ENCODE peak calls at places on chromosomes 4 and X, in four cellular contexts. U is K562, P is SK-N-SH, W is HepG2. J is an unnamed sample.
A peak's percentile ranks its signal among the peaks of the same experiment; 100 is the strongest.

GRCh38 chr4:98421106-98421505 is 159.9 kb downstream of the RAP1GDS1 start:
- DNase-seq in U (no peak), P (no peak), W (no peak), J (peak; percentile 77)

GRCh38 chr4:152943673-152944072 is 7.5 kb downstream of the FHDC1 start:
- DNase-seq in U (no peak), P (no peak), W (no peak), J (peak; percentile 44)

GRCh38 chrX:68504237-68504636 is 5.4 kb downstream of the YIPF6 start:
- DNase-seq in U (no peak), P (no peak), W (no peak), J (peak; percentile 93)

GRCh38 chr4:188887905-188888304 is 748.7 kb downstream of the TRIML1 start:
- DNase-seq in U (no peak), P (no peak), W (no peak), J (no peak)

GRCh38 chrX:131910565-131910964 is 112.5 kb upstream of the STK26 start:
- DNase-seq in U (no peak), P (peak; percentile 25), W (no peak), J (no peak)

GRCh38 chr4:3135155-3136011 is 60.9 kb downstream of the HTT start:
- DNase-seq in U (no peak), P (no peak), W (peak; percentile 45), J (no peak)

GRCh38 chr4:61831987-61832386 is 631.9 kb downstream of the ADGRL3 start:
- DNase-seq in U (no peak), P (no peak), W (no peak), J (no peak)

GRCh38 chr4:123706961-123707360 is 310.4 kb downstream of the SPRY1 start:
- DNase-seq in U (no peak), P (no peak), W (no peak), J (no peak)

GRCh38 chr4:78369691-78370090 is 181.9 kb upstream of the ANXA3 start:
- DNase-seq in U (no peak), P (no peak), W (no peak), J (no peak)

GRCh38 chr4:62871057-62871456 is 1538.2 kb downstream of the TECRL start:
- DNase-seq in U (no peak), P (no peak), W (no peak), J (no peak)

GRCh38 chr4:41410049-41410448 is 127.9 kb upstream of the LIMCH1 start:
- DNase-seq in U (no peak), P (no peak), W (no peak), J (peak; percentile 6)

GRCh38 chr4:11614426-11614825 is 185.7 kb upstream of the HS3ST1 start:
- DNase-seq in U (no peak), P (no peak), W (no peak), J (peak; percentile 37)

GRCh38 chrX:2549874-2550273 is 49.1 kb upstream of the DHRSX start:
- DNase-seq in U (no peak), P (no peak), W (no peak), J (no peak)

GRCh38 chr4:112125416-112125815 is 19.8 kb upstream of the FAM241A start:
- DNase-seq in U (no peak), P (no peak), W (no peak), J (no peak)

GRCh38 chrX:16963216-16963615 is 16.8 kb downstream of the REPS2 start:
- DNase-seq in U (no peak), P (no peak), W (no peak), J (no peak)

GRCh38 chr4:29970626-29971025 is 749.5 kb upstream of the PCDH7 start:
- DNase-seq in U (no peak), P (no peak), W (no peak), J (no peak)

GRCh38 chr4:29966386-29966785 is 753.8 kb upstream of the PCDH7 start:
- DNase-seq in U (no peak), P (no peak), W (no peak), J (no peak)

GRCh38 chr4:29972121-29972520 is 748.0 kb upstream of the PCDH7 start:
- DNase-seq in U (no peak), P (no peak), W (no peak), J (peak; percentile 44)
- TF ChIP-seq MXI1 in U (no peak), P (no peak), W (no peak), J (no peak)

GRCh38 chrX:74656079-74656745 is 41.8 kb upstream of the RLIM start:
- DNase-seq in U (no peak), P (no peak), W (no peak), J (peak; percentile 27)
- TF ChIP-seq MXI1 in U (no peak), P (no peak), W (no peak), J (no peak)

DNA sequence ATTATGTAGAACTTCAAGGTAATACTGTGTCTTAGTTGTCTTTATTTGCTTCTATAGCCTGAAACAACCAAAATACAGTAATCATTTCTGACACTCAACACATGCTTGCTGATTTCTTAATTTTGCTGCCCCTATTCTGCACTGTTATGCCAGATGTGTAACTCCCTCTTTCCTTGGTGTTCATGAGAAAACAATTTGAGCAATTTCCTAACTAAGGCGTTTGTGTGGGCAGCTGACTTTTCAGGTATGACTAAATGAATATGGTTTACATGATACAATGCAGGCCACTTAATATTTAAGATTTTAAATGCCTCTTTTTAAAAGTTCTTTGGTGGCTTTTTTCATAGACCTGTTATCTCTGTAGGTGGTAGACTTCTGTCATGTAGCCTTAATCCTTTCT is 46.1 kb upstream of the CENPE start:
- DNase-seq in U (no peak), P (no peak), W (no peak), J (no peak)
- TF ChIP-seq MXI1 in U (no peak), P (no peak), W (no peak), J (no peak)

GRCh38 chr4:135192746-135193535 is 991.4 kb upstream of the PABPC4L start:
- DNase-seq in U (no peak), P (no peak), W (no peak), J (peak; percentile 7)
- TF ChIP-seq MXI1 in U (no peak), P (no peak), W (no peak), J (no peak)

GRCh38 chr4:86218721-86219481 is 141.0 kb downstream of the MAPK10 start:
- DNase-seq in U (no peak), P (peak; percentile 40), W (no peak), J (peak; percentile 53)

GRCh38 chr4:86223472-86223871 is 136.4 kb downstream of the MAPK10 start:
- DNase-seq in U (peak; percentile 27), P (peak; percentile 11), W (peak; percentile 38), J (peak; percentile 13)

GRCh38 chr4:86221076-86221475 is 138.8 kb downstream of the MAPK10 start:
- DNase-seq in U (no peak), P (no peak), W (no peak), J (no peak)

DNA sequence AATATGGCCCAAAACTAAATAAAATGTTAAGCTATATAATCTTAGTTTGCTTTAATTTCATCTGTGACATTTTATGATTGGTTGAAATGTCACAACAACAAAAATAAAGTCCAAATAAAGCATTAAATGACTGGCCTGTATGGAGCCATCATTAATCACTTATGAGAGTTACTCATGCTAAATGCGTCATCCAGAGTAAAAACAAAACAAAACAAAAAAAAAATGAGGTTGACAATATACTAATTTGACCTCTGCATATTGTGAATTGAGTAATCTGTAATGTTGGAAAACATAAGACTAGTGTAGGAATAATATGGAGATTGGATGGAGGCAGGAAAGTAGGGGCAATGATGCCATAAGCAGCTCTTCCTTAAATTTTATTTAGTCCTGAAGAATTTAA is 139.7 kb downstream of the MAPK10 start:
- DNase-seq in U (no peak), P (no peak), W (no peak), J (peak; percentile 43)
- TF ChIP-seq MXI1 in U (no peak), P (no peak), W (no peak), J (no peak)